ENCODE peak calls at places on chromosomes 12 and 14, in five cellular contexts. One of them, this sample, is unnamed.

GRCh38 chr12:2273751-2274150 is 221.0 kb downstream of the CACNA1C start:
- DNase-seq in ovary: no peak
- DNase-seq in DND-41: no peak
- DNase-seq in CD4-positive, alpha-beta memory T cell: no peak
- DNase-seq in PC-3: no peak
- DNase-seq in this sample: no peak

GRCh38 chr12:57429473-57430116 is 1.2 kb downstream of the R3HDM2 start:
- DNase-seq in PC-3: no peak
- DNase-seq in ovary: no peak
- DNase-seq in DND-41: no peak
- DNase-seq in CD4-positive, alpha-beta memory T cell: no peak
- DNase-seq in this sample: no peak

GRCh38 chr12:105920161-105920684 is 218.5 kb downstream of the NUAK1 start:
- DNase-seq in PC-3: no peak
- DNase-seq in ovary: no peak
- DNase-seq in DND-41: no peak
- DNase-seq in CD4-positive, alpha-beta memory T cell: no peak
- DNase-seq in this sample: no peak

GRCh38 chr12:130655010-130655409 is 61.1 kb downstream of the RIMBP2 start:
- DNase-seq in CD4-positive, alpha-beta memory T cell: no peak
- DNase-seq in DND-41: no peak
- DNase-seq in PC-3: no peak
- DNase-seq in ovary: no peak
- DNase-seq in this sample: no peak

GRCh38 chr14:42149609-42150261 is 543.1 kb downstream of the LRFN5 start:
- DNase-seq in DND-41: no peak
- DNase-seq in PC-3: no peak
- DNase-seq in ovary: no peak
- DNase-seq in CD4-positive, alpha-beta memory T cell: no peak
- DNase-seq in this sample: no peak

GRCh38 chr12:13864081-13864673 is 117.2 kb downstream of the GRIN2B start:
- DNase-seq in ovary: peak; percentile 58
- DNase-seq in PC-3: peak; percentile 61
- DNase-seq in DND-41: peak; percentile 63
- DNase-seq in CD4-positive, alpha-beta memory T cell: peak; percentile 12
- DNase-seq in this sample: peak; percentile 4

GRCh38 chr14:101134851-101135486 is 231.4 kb upstream of the RTL1 start:
- DNase-seq in DND-41: peak; percentile 66
- DNase-seq in CD4-positive, alpha-beta memory T cell: no peak
- DNase-seq in ovary: no peak
- DNase-seq in PC-3: no peak
- DNase-seq in this sample: no peak

GRCh38 chr12:90816353-90817089 is 138.5 kb downstream of the CCER1 start:
- DNase-seq in ovary: no peak
- DNase-seq in PC-3: peak; percentile 88
- DNase-seq in DND-41: no peak
- DNase-seq in CD4-positive, alpha-beta memory T cell: no peak
- DNase-seq in this sample: no peak

GRCh38 chr12:47805417-47805816 is 14.3 kb downstream of the HDAC7 start:
- DNase-seq in PC-3: no peak
- DNase-seq in ovary: no peak
- DNase-seq in DND-41: no peak
- DNase-seq in CD4-positive, alpha-beta memory T cell: no peak
- DNase-seq in this sample: no peak

GRCh38 chr12:49201595-49202295 is 12.9 kb upstream of the TUBA1A start:
- DNase-seq in PC-3: peak; percentile 63
- DNase-seq in DND-41: no peak
- DNase-seq in ovary: no peak
- DNase-seq in CD4-positive, alpha-beta memory T cell: peak; percentile 11
- DNase-seq in this sample: no peak

GRCh38 chr12:113778432-113779128 is 187.5 kb downstream of the RBM19 start:
- DNase-seq in CD4-positive, alpha-beta memory T cell: no peak
- DNase-seq in PC-3: no peak
- DNase-seq in DND-41: no peak
- DNase-seq in ovary: no peak
- DNase-seq in this sample: no peak

GRCh38 chr12:40473979-40474378 is 218.3 kb upstream of the CNTN1 start:
- DNase-seq in ovary: no peak
- DNase-seq in PC-3: no peak
- DNase-seq in DND-41: no peak
- DNase-seq in CD4-positive, alpha-beta memory T cell: no peak
- DNase-seq in this sample: no peak

GRCh38 chr12:96720363-96720705 is 186.7 kb upstream of the NEDD1 start:
- DNase-seq in PC-3: peak; percentile 57
- DNase-seq in CD4-positive, alpha-beta memory T cell: no peak
- DNase-seq in ovary: no peak
- DNase-seq in DND-41: peak; percentile 59
- DNase-seq in this sample: peak; percentile 14

GRCh38 chr14:89690139-89690538 is 264.4 kb downstream of the EFCAB11 start:
- DNase-seq in DND-41: no peak
- DNase-seq in PC-3: no peak
- DNase-seq in CD4-positive, alpha-beta memory T cell: no peak
- DNase-seq in ovary: no peak
- DNase-seq in this sample: no peak

GRCh38 chr12:44015333-44015941 is 179.6 kb downstream of the TMEM117 start:
- DNase-seq in PC-3: peak; percentile 79
- DNase-seq in ovary: no peak
- DNase-seq in DND-41: no peak
- DNase-seq in CD4-positive, alpha-beta memory T cell: peak; percentile 46
- DNase-seq in this sample: no peak

GRCh38 chr12:11758838-11759509 is 109.5 kb downstream of the ETV6 start:
- DNase-seq in ovary: peak; percentile 37
- DNase-seq in CD4-positive, alpha-beta memory T cell: no peak
- DNase-seq in DND-41: no peak
- DNase-seq in PC-3: no peak
- DNase-seq in this sample: peak; percentile 23

GRCh38 chr12:101181776-101182175 is 28.3 kb downstream of the SLC5A8 start:
- DNase-seq in DND-41: no peak
- DNase-seq in ovary: no peak
- DNase-seq in PC-3: no peak
- DNase-seq in CD4-positive, alpha-beta memory T cell: no peak
- DNase-seq in this sample: no peak

GRCh38 chr14:38197001-38197760 is 10.5 kb upstream of the SSTR1 start:
- DNase-seq in ovary: no peak
- DNase-seq in PC-3: peak; percentile 24
- DNase-seq in DND-41: no peak
- DNase-seq in CD4-positive, alpha-beta memory T cell: peak; percentile 18
- DNase-seq in this sample: no peak

GRCh38 chr12:70353780-70354640 is 12.1 kb upstream of the KCNMB4 start:
- DNase-seq in PC-3: no peak
- DNase-seq in CD4-positive, alpha-beta memory T cell: no peak
- DNase-seq in ovary: no peak
- DNase-seq in DND-41: no peak
- DNase-seq in this sample: no peak

GRCh38 chr12:123971770-123972447 is 722 bp downstream of the CCDC92 start:
- DNase-seq in PC-3: peak; percentile 72
- DNase-seq in CD4-positive, alpha-beta memory T cell: peak; percentile 45
- DNase-seq in DND-41: peak; percentile 48
- DNase-seq in ovary: no peak
- DNase-seq in this sample: peak; percentile 7

GRCh38 chr12:49635036-49635435 is 11.7 kb downstream of the PRPF40B start:
- DNase-seq in DND-41: no peak
- DNase-seq in CD4-positive, alpha-beta memory T cell: no peak
- DNase-seq in ovary: no peak
- DNase-seq in PC-3: no peak
- DNase-seq in this sample: no peak

GRCh38 chr12:69007858-69008314 is 74.9 kb upstream of the CPM start:
- DNase-seq in PC-3: peak; percentile 21
- DNase-seq in ovary: no peak
- DNase-seq in CD4-positive, alpha-beta memory T cell: no peak
- DNase-seq in DND-41: no peak
- DNase-seq in this sample: no peak

GRCh38 chr12:131210506-131211278 is 257.0 kb downstream of the ADGRD1 start:
- DNase-seq in DND-41: no peak
- DNase-seq in PC-3: no peak
- DNase-seq in CD4-positive, alpha-beta memory T cell: no peak
- DNase-seq in ovary: no peak
- DNase-seq in this sample: no peak

GRCh38 chr12:109488051-109488665 is 10.7 kb downstream of the UBE3B start:
- DNase-seq in PC-3: no peak
- DNase-seq in ovary: no peak
- DNase-seq in CD4-positive, alpha-beta memory T cell: no peak
- DNase-seq in DND-41: no peak
- DNase-seq in this sample: no peak

GRCh38 chr14:60561845-60562746 is 53.1 kb downstream of the SIX6 start:
- DNase-seq in ovary: peak; percentile 53
- DNase-seq in CD4-positive, alpha-beta memory T cell: no peak
- DNase-seq in DND-41: peak; percentile 10
- DNase-seq in PC-3: peak; percentile 94
- DNase-seq in this sample: no peak

GRCh38 chr14:45199246-45199645 is 53.8 kb downstream of the MIS18BP1 start:
- DNase-seq in PC-3: no peak
- DNase-seq in DND-41: no peak
- DNase-seq in ovary: no peak
- DNase-seq in CD4-positive, alpha-beta memory T cell: no peak
- DNase-seq in this sample: no peak

GRCh38 chr14:72404106-72404774 is 472.0 kb downstream of the RGS6 start:
- DNase-seq in CD4-positive, alpha-beta memory T cell: no peak
- DNase-seq in DND-41: no peak
- DNase-seq in ovary: no peak
- DNase-seq in PC-3: peak; percentile 19
- DNase-seq in this sample: no peak

GRCh38 chr12:111426341-111427185 is 20.8 kb downstream of the SH2B3 start:
- DNase-seq in CD4-positive, alpha-beta memory T cell: no peak
- DNase-seq in ovary: no peak
- DNase-seq in DND-41: no peak
- DNase-seq in PC-3: peak; percentile 33
- DNase-seq in this sample: peak; percentile 62

GRCh38 chr14:36835145-36835544 is 173.5 kb downstream of the PAX9 start:
- DNase-seq in ovary: no peak
- DNase-seq in CD4-positive, alpha-beta memory T cell: no peak
- DNase-seq in PC-3: no peak
- DNase-seq in DND-41: no peak
- DNase-seq in this sample: no peak

GRCh38 chr14:46384611-46385010 is 267.0 kb downstream of the RPL10L start:
- DNase-seq in DND-41: no peak
- DNase-seq in ovary: no peak
- DNase-seq in PC-3: no peak
- DNase-seq in CD4-positive, alpha-beta memory T cell: no peak
- DNase-seq in this sample: no peak

GRCh38 chr12:128818065-128819022 is 5.4 kb downstream of the SLC15A4 start:
- DNase-seq in ovary: no peak
- DNase-seq in DND-41: no peak
- DNase-seq in PC-3: peak; percentile 33
- DNase-seq in CD4-positive, alpha-beta memory T cell: no peak
- DNase-seq in this sample: no peak

DNA sequence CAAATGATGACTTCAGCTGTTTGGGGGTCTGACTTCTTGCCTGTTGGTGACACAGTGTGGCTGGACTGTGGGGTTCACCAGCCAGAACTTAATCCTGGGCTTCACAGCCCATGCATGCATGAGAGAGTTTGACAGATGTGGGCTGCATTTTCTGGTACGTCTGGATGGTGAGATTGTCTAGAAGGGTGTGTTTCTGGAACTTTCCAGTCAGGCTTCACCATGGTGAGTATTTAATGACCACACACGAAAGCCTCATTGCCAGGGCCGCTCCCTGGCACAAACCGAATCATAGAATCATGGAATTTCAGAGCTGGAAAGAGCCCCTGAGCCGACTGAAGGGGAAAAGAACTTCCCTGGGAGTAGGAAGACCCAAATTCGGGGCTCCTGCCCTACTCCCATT is 29.7 kb downstream of the CHST11 start:
- DNase-seq in DND-41: no peak
- DNase-seq in ovary: no peak
- DNase-seq in CD4-positive, alpha-beta memory T cell: no peak
- DNase-seq in PC-3: no peak
- DNase-seq in this sample: no peak
- H3K9me3 ChIP-seq in DND-41: no peaks in the 10 kb centered on the region
- H3K9me3 ChIP-seq in ovary: no peaks in the 10 kb centered on the region
- H3K9me3 ChIP-seq in CD4-positive, alpha-beta memory T cell: no peaks in the 10 kb centered on the region
- H3K9me3 ChIP-seq in PC-3: no peaks in the 10 kb centered on the region
- H3K9me3 ChIP-seq in this sample: no peaks in the 10 kb centered on the region

GRCh38 chr12:60014441-60014840 is 418.6 kb downstream of the SLC16A7 start:
- DNase-seq in ovary: no peak
- DNase-seq in DND-41: no peak
- DNase-seq in PC-3: no peak
- DNase-seq in CD4-positive, alpha-beta memory T cell: no peak
- DNase-seq in this sample: no peak

GRCh38 chr12:60021235-60021634 is 425.4 kb downstream of the SLC16A7 start:
- DNase-seq in DND-41: no peak
- DNase-seq in ovary: no peak
- DNase-seq in PC-3: no peak
- DNase-seq in CD4-positive, alpha-beta memory T cell: no peak
- DNase-seq in this sample: no peak

GRCh38 chr12:60020068-60020467 is 424.2 kb downstream of the SLC16A7 start:
- DNase-seq in CD4-positive, alpha-beta memory T cell: no peak
- DNase-seq in DND-41: no peak
- DNase-seq in ovary: no peak
- DNase-seq in PC-3: no peak
- DNase-seq in this sample: no peak
- H3K4me3 ChIP-seq in CD4-positive, alpha-beta memory T cell: no peak overlapping the region
- H3K4me3 ChIP-seq in DND-41: no peak overlapping the region
- H3K4me3 ChIP-seq in ovary: no peak overlapping the region
- H3K4me3 ChIP-seq in PC-3: no peak overlapping the region
- H3K4me3 ChIP-seq in this sample: no peak overlapping the region

GRCh38 chr12:65019696-65020095 is 101.4 kb downstream of the WIF1 start:
- DNase-seq in PC-3: no peak
- DNase-seq in DND-41: no peak
- DNase-seq in ovary: no peak
- DNase-seq in CD4-positive, alpha-beta memory T cell: no peak
- DNase-seq in this sample: no peak

GRCh38 chr12:65025070-65025469 is 96.0 kb downstream of the WIF1 start:
- DNase-seq in CD4-positive, alpha-beta memory T cell: no peak
- DNase-seq in ovary: no peak
- DNase-seq in PC-3: no peak
- DNase-seq in DND-41: no peak
- DNase-seq in this sample: no peak

GRCh38 chr12:65023485-65023884 is 97.6 kb downstream of the WIF1 start:
- DNase-seq in ovary: no peak
- DNase-seq in PC-3: no peak
- DNase-seq in DND-41: no peak
- DNase-seq in CD4-positive, alpha-beta memory T cell: no peak
- DNase-seq in this sample: no peak

GRCh38 chr12:65022960-65023359 is 98.1 kb downstream of the WIF1 start:
- DNase-seq in DND-41: no peak
- DNase-seq in PC-3: no peak
- DNase-seq in ovary: no peak
- DNase-seq in CD4-positive, alpha-beta memory T cell: no peak
- DNase-seq in this sample: no peak

GRCh38 chr12:65022441-65022840 is 98.7 kb downstream of the WIF1 start:
- DNase-seq in CD4-positive, alpha-beta memory T cell: no peak
- DNase-seq in ovary: no peak
- DNase-seq in PC-3: no peak
- DNase-seq in DND-41: no peak
- DNase-seq in this sample: no peak
- H3K27ac ChIP-seq in CD4-positive, alpha-beta memory T cell: no peak overlapping the region
- H3K27ac ChIP-seq in ovary: no peak overlapping the region
- H3K27ac ChIP-seq in PC-3: no peak overlapping the region
- H3K27ac ChIP-seq in DND-41: no peak overlapping the region
- H3K27ac ChIP-seq in this sample: no peak overlapping the region

DNA sequence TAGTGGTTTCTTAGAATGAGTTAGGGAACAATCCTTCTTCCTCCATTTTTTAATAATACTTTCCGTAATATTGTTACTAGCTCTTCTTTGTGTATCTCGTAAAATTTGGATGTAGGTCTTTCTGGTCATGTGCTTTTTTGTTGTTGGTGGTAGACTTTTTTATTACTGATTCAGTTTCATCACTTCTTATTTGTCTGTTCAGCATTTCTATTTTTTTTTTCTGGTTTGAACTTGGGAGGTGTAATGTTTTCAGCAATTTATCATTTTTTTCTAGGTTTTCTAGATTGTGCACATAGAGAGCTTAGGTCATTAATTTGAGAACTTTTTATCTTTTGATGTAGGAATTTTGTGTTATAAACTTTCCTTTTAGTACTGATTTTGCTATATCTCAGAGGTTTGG is 1299.9 kb downstream of the FSCB start:
- DNase-seq in DND-41: no peak
- DNase-seq in CD4-positive, alpha-beta memory T cell: no peak
- DNase-seq in PC-3: no peak
- DNase-seq in ovary: no peak
- DNase-seq in this sample: no peak
- H3K9me3 ChIP-seq in DND-41: no peaks in the 10 kb centered on the region
- H3K9me3 ChIP-seq in CD4-positive, alpha-beta memory T cell: no peaks in the 10 kb centered on the region
- H3K9me3 ChIP-seq in PC-3: no peaks in the 10 kb centered on the region
- H3K9me3 ChIP-seq in ovary: no peaks in the 10 kb centered on the region
- H3K9me3 ChIP-seq in this sample: no peaks in the 10 kb centered on the region

This sample was measured in CD4-positive, CD25-positive, alpha-beta regulatory T cell.